ENCODE peak calls at places on chromosomes 4 and X, in nine cellular contexts. J is foreskin fibroblast; K is amygdala; D is endodermal cell; M is NAMALWA; W is CD8-positive, alpha-beta memory T cell; H is A172; L is LoVo; U is hepatic stellate cell. Q is an unnamed sample.
A peak's percentile ranks its signal among the peaks of the same experiment; 100 is the strongest.

GRCh38 chr4:54484361-54484760 is 173.4 kb upstream of the KIT start:
- DNase-seq in J (no peak), K (no peak), D (no peak), M (no peak), W (no peak), H (no peak), L (no peak), U (no peak), Q (no peak)

GRCh38 chrX:47483310-47484268 is 567 bp upstream of the ZNF41 start:
- DNase-seq in J (peak; percentile 35), K (peak; percentile 4), D (peak; percentile 53), M (no peak), W (no peak), H (peak; percentile 30), L (peak; percentile 1), U (no peak), Q (no peak)

GRCh38 chrX:55715847-55716246 is 1.7 kb upstream of the RRAGB start:
- DNase-seq in J (no peak), K (no peak), D (peak; percentile 58), M (peak; percentile 45), W (no peak), H (no peak), L (no peak), U (no peak), Q (no peak)

GRCh38 chr4:186846426-186846825 is 122.8 kb upstream of the FAT1 start:
- DNase-seq in J (no peak), K (no peak), D (no peak), M (no peak), W (no peak), H (no peak), L (no peak), U (no peak), Q (no peak)

GRCh38 chr4:115028682-115029385 is 84.6 kb downstream of the NDST4 start:
- DNase-seq in J (no peak), K (no peak), D (no peak), M (no peak), W (no peak), H (no peak), L (no peak), U (no peak), Q (no peak)

GRCh38 chrX:49840679-49841078 is 11.6 kb downstream of the PAGE4 start:
- DNase-seq in J (peak; percentile 61), K (peak; percentile 57), D (peak; percentile 90), M (peak; percentile 52), W (peak; percentile 7), H (peak; percentile 65), L (peak; percentile 18), U (peak; percentile 16), Q (peak; percentile 46)

GRCh38 chr4:6418193-6418755 is 54.1 kb downstream of the PPP2R2C start:
- DNase-seq in J (no peak), K (no peak), D (no peak), M (no peak), W (no peak), H (no peak), L (no peak), U (no peak), Q (no peak)

GRCh38 chr4:3442959-3443749 is 1.4 kb downstream of the HGFAC start:
- DNase-seq in J (peak; percentile 61), K (peak; percentile 31), D (peak; percentile 90), M (peak; percentile 75), W (peak; percentile 51), H (no peak), L (peak; percentile 58), U (peak; percentile 88), Q (peak; percentile 41)

GRCh38 chr4:83605744-83606172 is 69.8 kb downstream of the GPAT3 start:
- DNase-seq in J (no peak), K (no peak), D (no peak), M (no peak), W (no peak), H (no peak), L (no peak), U (no peak), Q (no peak)

GRCh38 chr4:139175647-139176298 is 1.2 kb downstream of the ELF2 start:
- DNase-seq in J (no peak), K (no peak), D (no peak), M (peak; percentile 46), W (no peak), H (no peak), L (no peak), U (peak; percentile 48), Q (no peak)

GRCh38 chrX:31449975-31450374 is 378.1 kb upstream of the FTHL17 start:
- DNase-seq in J (peak; percentile 1), K (no peak), D (no peak), M (no peak), W (no peak), H (peak; percentile 31), L (no peak), U (no peak), Q (no peak)

GRCh38 chrX:31483336-31483735 is 411.5 kb upstream of the FTHL17 start:
- DNase-seq in J (peak; percentile 56), K (peak; percentile 0), D (no peak), M (no peak), W (no peak), H (peak; percentile 81), L (no peak), U (peak; percentile 38), Q (no peak)

Q was measured in MM.1S.